ENCODE peak calls at places on chromosomes 7 and 10, in eight cellular contexts. M is stimulated activated effector memory CD8-positive, alpha-beta T cell treated with anti-CD3 and anti-CD28 coated beads, Interleukin-12 subunit alpha, Interleukin-12 subunit beta, amount 100 ng/mL, for 72 hours; J is stomach; V is cerebellum; U is endodermal cell; O is nephron progenitor cell; N is activated CD4-positive, CD25-positive, alpha-beta regulatory T cell treated with anti-CD3 and anti-CD28 coated beads, Interleukin-2, amount 50 U/mL, for 16 hours; L is EH. P is an unnamed sample.

GRCh38 chr7:48074231-48074654 is 14.8 kb upstream of the UPP1 start:
- DNase-seq in V (no peak), N (no peak), L (peak), J (no peak), U (no peak), O (no peak), M (no peak), P (no peak)

GRCh38 chr10:126092806-126093205 is 196.4 kb downstream of the FANK1 start:
- DNase-seq in U (no peak), O (no peak), L (peak), J (no peak), N (no peak), V (no peak), M (no peak), P (no peak)

GRCh38 chr10:6162589-6163356 is 40.0 kb upstream of the PFKFB3 start:
- DNase-seq in L (peak), V (no peak), O (no peak), N (no peak), J (no peak), M (no peak), U (no peak), P (no peak)

GRCh38 chr10:128043259-128044045 is 82.8 kb downstream of the MKI67 start:
- DNase-seq in M (no peak), L (no peak), O (no peak), J (no peak), U (peak), V (no peak), N (no peak), P (no peak)

GRCh38 chr7:97845622-97846203 is 26.5 kb downstream of the ASNS start:
- DNase-seq in U (no peak), V (no peak), O (no peak), L (peak), N (no peak), M (no peak), J (no peak), P (peak)

GRCh38 chr10:119030421-119031250 is 1.1 kb downstream of the NANOS1 start:
- DNase-seq in L (peak), J (peak), V (no peak), M (peak), N (peak), U (peak), O (peak), P (peak)

GRCh38 chr7:130894146-130895005 is 160.4 kb upstream of the KLF14 start:
- DNase-seq in J (peak), N (no peak), L (peak), M (no peak), V (no peak), U (no peak), O (no peak), P (peak)

GRCh38 chr7:158283016-158283974 is 304.3 kb downstream of the PTPRN2 start:
- DNase-seq in O (no peak), L (no peak), M (no peak), J (peak), U (peak), V (no peak), N (no peak), P (no peak)

GRCh38 chr7:112097524-112097923 is 108.7 kb downstream of the DOCK4 start:
- DNase-seq in L (no peak), N (no peak), J (no peak), O (no peak), M (no peak), V (no peak), U (no peak), P (no peak)

GRCh38 chr7:46847126-46847525 is 734.8 kb downstream of the TNS3 start:
- DNase-seq in V (no peak), U (no peak), L (peak), M (no peak), J (no peak), N (no peak), O (no peak), P (no peak)

GRCh38 chr10:62024026-62024701 is 122.7 kb downstream of the ARID5B start:
- DNase-seq in V (no peak), M (no peak), O (no peak), N (no peak), J (no peak), L (no peak), U (no peak), P (no peak)

GRCh38 chr10:114902151-114902550 is 35.8 kb upstream of the TRUB1 start:
- DNase-seq in J (no peak), M (no peak), V (no peak), L (peak), N (no peak), U (no peak), O (no peak), P (no peak)

GRCh38 chr7:79709574-79710409 is 256.3 kb upstream of the MAGI2 start:
- DNase-seq in J (no peak), N (no peak), M (no peak), L (peak), U (peak), O (no peak), V (no peak), P (no peak)

GRCh38 chr7:12322287-12322902 is 81.3 kb downstream of the VWDE start:
- DNase-seq in J (no peak), O (no peak), U (no peak), M (no peak), L (peak), V (peak), N (no peak), P (peak)

GRCh38 chr7:25087855-25088254 is 37.2 kb downstream of the CYCS start:
- DNase-seq in J (no peak), N (no peak), V (no peak), L (no peak), O (no peak), M (no peak), U (no peak), P (no peak)

GRCh38 chr7:138890782-138891445 is 90.3 kb downstream of the KIAA1549 start:
- DNase-seq in L (peak), J (no peak), O (no peak), M (no peak), V (peak), U (no peak), N (no peak), P (no peak)